ENCODE peak calls at places on chromosomes 13 and 19, in ten cellular contexts. W, V, R, U, E, H, O, M, K and S are unnamed samples.

GRCh38 chr13:27339299-27339698 is 68.7 kb downstream of the RASL11A start:
- DNase-seq in W (peak), V (no peak), R (no peak), U (peak), E (peak), H (no peak), O (no peak), M (peak), K (no peak), S (no peak)

GRCh38 chr13:67736646-67737420 is 506.7 kb upstream of the PCDH9 start:
- DNase-seq in W (peak), V (no peak), R (no peak), U (no peak), E (peak), H (no peak), O (no peak), M (peak), K (no peak), S (no peak)

GRCh38 chr19:54017266-54017665 is 25.8 kb downstream of the CACNG6 start:
- DNase-seq in W (no peak), V (no peak), R (no peak), U (no peak), E (peak), H (no peak), O (no peak), M (no peak), K (no peak), S (no peak)

GRCh38 chr13:105587786-105588185 is 947.7 kb downstream of the EFNB2 start:
- DNase-seq in W (no peak), V (no peak), R (no peak), U (no peak), E (peak), H (no peak), O (no peak), M (no peak), K (no peak), S (peak)

GRCh38 chr19:50795665-50796073 is 5.5 kb downstream of the ACP4 start:
- DNase-seq in W (no peak), V (no peak), R (no peak), U (no peak), E (no peak), H (no peak), O (no peak), M (no peak), K (no peak), S (no peak)

GRCh38 chr19:47331931-47332547 is at the start of gene C5AR2:
- DNase-seq in W (no peak), V (peak), R (no peak), U (no peak), E (no peak), H (no peak), O (no peak), M (no peak), K (no peak), S (no peak)

GRCh38 chr19:50214699-50215543 is 11.5 kb downstream of the MYH14 start:
- DNase-seq in W (peak), V (no peak), R (no peak), U (no peak), E (no peak), H (no peak), O (peak), M (peak), K (no peak), S (peak)

GRCh38 chr19:46529622-46530451 is 34.2 kb upstream of the PNMA8B start:
- DNase-seq in W (peak), V (peak), R (peak), U (peak), E (peak), H (peak), O (peak), M (peak), K (no peak), S (no peak)

GRCh38 chr13:100543872-100544602 is 44.6 kb downstream of the GGACT start:
- DNase-seq in W (no peak), V (no peak), R (peak), U (no peak), E (no peak), H (no peak), O (no peak), M (no peak), K (no peak), S (no peak)

GRCh38 chr19:571127-571974 is 1.0 kb upstream of the BSG start:
- DNase-seq in W (peak), V (peak), R (peak), U (no peak), E (peak), H (no peak), O (peak), M (peak), K (no peak), S (no peak)

GRCh38 chr19:15863272-15863671 is 34.6 kb downstream of the CYP4F2 start:
- DNase-seq in W (no peak), V (no peak), R (no peak), U (no peak), E (no peak), H (no peak), O (no peak), M (no peak), K (no peak), S (peak)

GRCh38 chr19:51359294-51359693 is 6.9 kb downstream of the ETFB start:
- DNase-seq in W (no peak), V (no peak), R (no peak), U (no peak), E (peak), H (no peak), O (no peak), M (no peak), K (no peak), S (peak)

GRCh38 chr19:42388851-42389489 is 1.1 kb downstream of the CNFN start:
- DNase-seq in W (no peak), V (no peak), R (no peak), U (no peak), E (no peak), H (no peak), O (no peak), M (no peak), K (no peak), S (no peak)

GRCh38 chr13:59447846-59448620 is 715.7 kb downstream of the DIAPH3 start:
- DNase-seq in W (no peak), V (no peak), R (no peak), U (no peak), E (peak), H (no peak), O (no peak), M (no peak), K (no peak), S (no peak)

GRCh38 chr19:5271145-5271544 is 69.5 kb downstream of the PTPRS start:
- DNase-seq in W (no peak), V (no peak), R (no peak), U (no peak), E (no peak), H (no peak), O (no peak), M (no peak), K (no peak), S (no peak)

GRCh38 chr13:109156181-109156935 is 526.9 kb downstream of the MYO16 start:
- DNase-seq in W (no peak), V (no peak), R (no peak), U (no peak), E (peak), H (no peak), O (no peak), M (no peak), K (peak), S (no peak)

GRCh38 chr13:99256709-99257108 is 1.5 kb downstream of the GPR18 start:
- DNase-seq in W (no peak), V (no peak), R (no peak), U (no peak), E (peak), H (no peak), O (no peak), M (no peak), K (no peak), S (no peak)

GRCh38 chr19:41376998-41377365 is 649 bp downstream of the TMEM91 start:
- DNase-seq in W (peak), V (no peak), R (no peak), U (no peak), E (no peak), H (no peak), O (no peak), M (no peak), K (no peak), S (no peak)

GRCh38 chr19:6222884-6223283 is 56.9 kb downstream of the MLLT1 start:
- DNase-seq in W (no peak), V (peak), R (no peak), U (no peak), E (no peak), H (no peak), O (no peak), M (no peak), K (no peak), S (no peak)

GRCh38 chr13:113786262-113786841 is 27.3 kb downstream of the TMEM255B start:
- DNase-seq in W (no peak), V (no peak), R (no peak), U (no peak), E (peak), H (no peak), O (no peak), M (no peak), K (no peak), S (no peak)

GRCh38 chr13:36515466-36515865 is 83.2 kb downstream of the CCNA1 start:
- DNase-seq in W (no peak), V (no peak), R (no peak), U (no peak), E (no peak), H (no peak), O (no peak), M (no peak), K (no peak), S (no peak)

GRCh38 chr13:106376411-106377112 is 158.9 kb downstream of the EFNB2 start:
- DNase-seq in W (peak), V (no peak), R (no peak), U (no peak), E (peak), H (no peak), O (no peak), M (no peak), K (peak), S (peak)

GRCh38 chr13:90943961-90944360 is 403.5 kb upstream of the MIR17HG start:
- DNase-seq in W (no peak), V (no peak), R (no peak), U (no peak), E (no peak), H (no peak), O (no peak), M (no peak), K (no peak), S (no peak)

GRCh38 chr19:50792246-50792851 is 2.1 kb downstream of the ACP4 start:
- DNase-seq in W (no peak), V (no peak), R (no peak), U (no peak), E (no peak), H (no peak), O (no peak), M (no peak), K (no peak), S (no peak)

GRCh38 chr19:44617481-44617880 is 4.1 kb downstream of the IGSF23 start:
- DNase-seq in W (no peak), V (no peak), R (no peak), U (no peak), E (no peak), H (no peak), O (no peak), M (no peak), K (no peak), S (no peak)

GRCh38 chr19:48492925-48493717 is 18.5 kb downstream of the LMTK3 start:
- DNase-seq in W (peak), V (peak), R (peak), U (peak), E (peak), H (peak), O (peak), M (peak), K (peak), S (peak)
- H3K27ac ChIP-seq in W (peak), V (peak), R (peak), U (peak), E (peak), H (peak), O (peak), M (peak), K (no peak), S (peak)

DNA sequence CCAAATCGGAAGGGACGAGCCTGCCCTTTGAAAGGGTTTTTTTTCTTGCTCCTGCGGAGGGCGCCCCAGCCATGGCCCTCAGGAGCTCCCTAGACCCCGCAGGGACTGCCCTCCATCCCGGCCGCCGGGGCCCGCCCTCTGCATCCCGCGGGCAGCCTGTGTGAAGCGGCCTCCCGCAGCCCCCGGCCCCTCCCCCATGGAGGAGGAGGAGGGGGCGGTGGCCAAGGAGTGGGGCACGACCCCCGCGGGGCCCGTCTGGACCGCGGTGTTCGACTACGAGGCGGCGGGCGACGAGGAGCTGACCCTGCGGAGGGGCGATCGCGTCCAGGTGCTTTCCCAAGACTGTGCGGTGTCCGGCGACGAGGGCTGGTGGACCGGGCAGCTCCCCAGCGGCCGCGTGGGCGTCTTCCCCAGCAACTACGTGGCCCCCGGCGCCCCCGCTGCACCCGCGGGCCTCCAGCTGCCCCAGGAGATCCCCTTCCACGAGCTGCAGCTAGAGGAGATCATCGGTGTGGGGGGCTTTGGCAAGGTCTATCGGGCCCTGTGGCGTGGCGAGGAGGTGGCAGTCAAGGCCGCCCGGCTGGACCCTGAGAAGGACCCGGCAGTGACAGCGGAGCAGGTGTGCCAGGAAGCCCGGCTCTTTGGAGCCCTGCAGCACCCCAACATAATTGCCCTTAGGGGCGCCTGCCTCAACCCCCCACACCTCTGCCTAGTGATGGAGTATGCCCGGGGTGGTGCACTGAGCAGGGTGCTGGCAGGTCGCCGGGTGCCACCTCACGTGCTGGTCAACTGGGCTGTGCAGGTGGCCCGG is 815 bp downstream of the MAP3K10 start:
- DNase-seq in W (peak), V (peak), R (peak), U (no peak), E (peak), H (no peak), O (no peak), M (peak), K (no peak), S (no peak)
- H3K27ac ChIP-seq in W (no peak), V (peak), R (peak), U (peak), E (peak), H (peak), O (peak), M (no peak), K (peak), S (no peak)

DNA sequence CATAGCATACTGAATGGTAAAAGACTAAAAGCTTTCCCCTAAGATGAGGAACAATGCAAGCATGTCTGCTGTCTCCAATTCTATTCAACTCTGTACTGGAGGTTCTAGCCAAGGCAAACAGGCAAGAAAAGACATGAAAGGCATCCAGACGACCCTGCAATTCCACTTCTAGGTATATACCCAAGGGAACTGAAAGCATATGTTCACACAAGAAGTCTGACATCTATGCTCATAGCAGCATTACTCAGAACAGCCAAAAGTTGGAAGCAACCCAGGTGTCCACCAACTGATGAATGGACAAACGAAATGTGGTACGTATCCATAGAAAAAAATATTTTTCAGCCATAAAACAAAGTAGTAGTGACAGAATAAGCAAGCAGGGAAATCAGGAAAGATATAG is 39.1 kb downstream of the PEPD start:
- DNase-seq in W (no peak), V (no peak), R (no peak), U (no peak), E (peak), H (no peak), O (no peak), M (no peak), K (no peak), S (peak)
- H3K27ac ChIP-seq in W (no peak), V (no peak), R (no peak), U (no peak), E (no peak), H (no peak), O (no peak), M (no peak), K (no peak), S (no peak)

DNA sequence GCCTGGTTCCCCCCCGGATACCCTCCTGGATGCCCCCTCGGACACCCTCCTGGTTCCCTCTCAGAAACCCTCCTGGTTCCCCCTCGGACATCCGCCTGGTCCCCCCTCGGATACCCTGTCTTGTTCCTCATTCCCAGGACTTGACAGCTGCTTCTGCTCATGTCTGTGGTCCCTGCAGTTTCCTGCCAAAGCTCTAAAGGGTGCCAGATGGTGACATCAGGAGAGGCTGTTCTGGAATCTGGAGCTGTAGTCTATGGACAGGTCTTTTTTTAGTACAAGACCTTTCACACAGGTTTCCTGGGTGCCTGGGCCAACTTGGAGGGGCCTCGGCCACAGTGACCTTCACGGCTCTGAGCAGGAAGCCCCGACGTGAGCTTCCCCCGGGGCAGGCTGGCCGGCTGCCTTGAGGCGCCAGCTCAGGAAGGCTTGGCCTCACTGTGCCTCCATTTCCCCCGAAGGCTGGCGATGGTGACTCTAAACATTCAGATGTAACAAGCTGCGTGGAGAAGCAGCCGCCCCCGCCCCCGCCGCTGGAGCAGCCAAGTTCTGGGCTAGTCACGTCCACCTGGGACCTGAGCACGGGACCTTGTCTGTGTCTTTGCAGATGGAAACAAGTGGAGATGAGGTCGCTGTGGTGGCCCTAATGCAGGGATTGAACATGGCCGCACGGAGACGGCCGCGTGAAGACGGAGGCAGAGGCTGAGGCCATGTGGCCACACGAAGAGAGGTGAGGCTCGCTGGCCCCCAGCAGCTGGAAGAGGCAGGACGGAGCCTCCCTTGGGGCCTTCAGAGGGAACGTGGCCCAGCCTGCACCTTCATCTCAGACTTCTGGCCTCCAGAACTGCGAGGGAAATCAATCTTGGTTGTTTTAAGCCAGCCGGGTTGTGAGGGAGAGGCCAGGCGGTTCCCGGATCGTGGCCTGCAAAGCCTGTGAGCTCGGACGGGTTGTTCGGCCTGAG is 12.7 kb downstream of the SGTA start:
- DNase-seq in W (no peak), V (peak), R (peak), U (no peak), E (peak), H (no peak), O (peak), M (peak), K (no peak), S (no peak)
- H3K27ac ChIP-seq in W (no peak), V (peak), R (peak), U (peak), E (no peak), H (no peak), O (peak), M (no peak), K (no peak), S (no peak)

DNA sequence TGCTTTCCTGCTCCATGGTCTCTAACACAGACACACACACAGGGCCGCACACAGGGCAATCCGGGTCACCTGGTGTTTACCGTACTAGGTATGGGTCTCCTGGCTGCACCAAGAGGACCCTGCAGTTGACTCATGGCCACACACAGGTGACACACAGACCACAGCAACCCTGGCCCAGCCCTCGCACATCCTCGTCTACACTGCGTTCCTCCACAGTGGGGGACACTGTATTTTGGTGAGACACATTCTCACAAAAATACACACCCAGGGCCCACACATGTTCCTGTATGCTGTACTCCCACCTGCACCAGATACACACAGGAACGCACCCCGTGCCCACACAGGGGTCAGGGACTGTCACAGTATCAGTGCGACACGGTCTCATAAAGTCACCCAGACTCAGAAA is 12.8 kb downstream of the PDE4A start:
- DNase-seq in W (peak), V (no peak), R (no peak), U (no peak), E (no peak), H (no peak), O (no peak), M (no peak), K (no peak), S (no peak)
- H3K27ac ChIP-seq in W (peak), V (peak), R (peak), U (no peak), E (no peak), H (no peak), O (peak), M (no peak), K (peak), S (no peak)

GRCh38 chr19:7413629-7414028 is 64.9 kb downstream of the ARHGEF18 start:
- DNase-seq in W (no peak), V (no peak), R (no peak), U (no peak), E (no peak), H (no peak), O (no peak), M (no peak), K (no peak), S (no peak)
- H3K27ac ChIP-seq in W (no peak), V (no peak), R (no peak), U (no peak), E (no peak), H (no peak), O (no peak), M (no peak), K (no peak), S (no peak)

GRCh38 chr13:30479590-30480219 is 14.0 kb upstream of the HMGB1 start:
- DNase-seq in W (no peak), V (no peak), R (no peak), U (no peak), E (no peak), H (no peak), O (no peak), M (no peak), K (no peak), S (no peak)
- H3K27ac ChIP-seq in W (peak), V (no peak), R (no peak), U (no peak), E (no peak), H (no peak), O (no peak), M (no peak), K (no peak), S (no peak)